ENCODE peak calls at places on chromosomes 7 and 10, in seven cellular contexts. One of them, this sample, is unnamed. For H3K27me3, the result is how much of the 10 kb centered on the place peaks cover.

GRCh38 chr7:77783111-77783510 is 15.1 kb downstream of the TMEM60 start:
- DNase-seq in Peyer's patch: no peak
- DNase-seq in CD8-positive, alpha-beta T cell: no peak
- DNase-seq in heart left ventricle: no peak
- DNase-seq in ovary: no peak
- DNase-seq in brain microvascular endothelial cell: no peak
- DNase-seq in psoas muscle: no peak
- DNase-seq in this sample: no peak

GRCh38 chr10:101617824-101618568 is 29.9 kb downstream of the DPCD start:
- DNase-seq in Peyer's patch: no peak
- DNase-seq in CD8-positive, alpha-beta T cell: no peak
- DNase-seq in heart left ventricle: no peak
- DNase-seq in ovary: no peak
- DNase-seq in brain microvascular endothelial cell: no peak
- DNase-seq in psoas muscle: no peak
- DNase-seq in this sample: no peak

GRCh38 chr10:73247509-73248258 is 629 bp upstream of the DNAJC9 start:
- DNase-seq in Peyer's patch: no peak
- DNase-seq in CD8-positive, alpha-beta T cell: no peak
- DNase-seq in heart left ventricle: no peak
- DNase-seq in ovary: no peak
- DNase-seq in brain microvascular endothelial cell: no peak
- DNase-seq in psoas muscle: no peak
- DNase-seq in this sample: no peak

GRCh38 chr7:114085313-114085591 is 166.4 kb upstream of the PPP1R3A start:
- DNase-seq in Peyer's patch: no peak
- DNase-seq in CD8-positive, alpha-beta T cell: no peak
- DNase-seq in heart left ventricle: no peak
- DNase-seq in ovary: no peak
- DNase-seq in brain microvascular endothelial cell: no peak
- DNase-seq in psoas muscle: no peak
- DNase-seq in this sample: no peak

GRCh38 chr10:109931153-109931552 is 7.8 kb upstream of the XPNPEP1 start:
- DNase-seq in Peyer's patch: no peak
- DNase-seq in CD8-positive, alpha-beta T cell: no peak
- DNase-seq in heart left ventricle: no peak
- DNase-seq in ovary: no peak
- DNase-seq in brain microvascular endothelial cell: no peak
- DNase-seq in psoas muscle: peak
- DNase-seq in this sample: peak

GRCh38 chr7:131238260-131238940 is 89.3 kb upstream of the MKLN1 start:
- DNase-seq in Peyer's patch: no peak
- DNase-seq in CD8-positive, alpha-beta T cell: no peak
- DNase-seq in heart left ventricle: no peak
- DNase-seq in ovary: no peak
- DNase-seq in brain microvascular endothelial cell: peak
- DNase-seq in psoas muscle: no peak
- DNase-seq in this sample: no peak

GRCh38 chr10:46516660-46517416 is 39.6 kb downstream of the GPRIN2 start:
- DNase-seq in Peyer's patch: peak
- DNase-seq in CD8-positive, alpha-beta T cell: peak
- DNase-seq in heart left ventricle: peak
- DNase-seq in ovary: peak
- DNase-seq in brain microvascular endothelial cell: peak
- DNase-seq in psoas muscle: peak
- DNase-seq in this sample: peak

GRCh38 chr7:125670926-125671572 is 741.4 kb upstream of the POT1 start:
- DNase-seq in Peyer's patch: no peak
- DNase-seq in CD8-positive, alpha-beta T cell: no peak
- DNase-seq in heart left ventricle: no peak
- DNase-seq in ovary: no peak
- DNase-seq in brain microvascular endothelial cell: peak
- DNase-seq in psoas muscle: no peak
- DNase-seq in this sample: no peak

GRCh38 chr7:98283127-98283886 is 1.8 kb downstream of the BRI3 start:
- DNase-seq in Peyer's patch: no peak
- DNase-seq in CD8-positive, alpha-beta T cell: no peak
- DNase-seq in heart left ventricle: peak
- DNase-seq in ovary: no peak
- DNase-seq in brain microvascular endothelial cell: peak
- DNase-seq in psoas muscle: peak
- DNase-seq in this sample: no peak

GRCh38 chr7:2138146-2138765 is 94.5 kb downstream of the MAD1L1 start:
- DNase-seq in Peyer's patch: peak
- DNase-seq in CD8-positive, alpha-beta T cell: peak
- DNase-seq in heart left ventricle: no peak
- DNase-seq in ovary: peak
- DNase-seq in brain microvascular endothelial cell: no peak
- DNase-seq in psoas muscle: no peak
- DNase-seq in this sample: no peak

GRCh38 chr10:34504534-34504933 is 310.6 kb downstream of the PARD3 start:
- DNase-seq in Peyer's patch: no peak
- DNase-seq in CD8-positive, alpha-beta T cell: no peak
- DNase-seq in heart left ventricle: no peak
- DNase-seq in ovary: no peak
- DNase-seq in brain microvascular endothelial cell: peak
- DNase-seq in psoas muscle: no peak
- DNase-seq in this sample: no peak

GRCh38 chr7:6691103-6691502 is 15.6 kb downstream of the ZNF12 start:
- DNase-seq in Peyer's patch: no peak
- DNase-seq in CD8-positive, alpha-beta T cell: no peak
- DNase-seq in heart left ventricle: no peak
- DNase-seq in ovary: no peak
- DNase-seq in brain microvascular endothelial cell: no peak
- DNase-seq in psoas muscle: no peak
- DNase-seq in this sample: no peak

GRCh38 chr10:108060246-108060645 is 895.7 kb upstream of the SORCS1 start:
- DNase-seq in Peyer's patch: no peak
- DNase-seq in CD8-positive, alpha-beta T cell: no peak
- DNase-seq in heart left ventricle: no peak
- DNase-seq in ovary: no peak
- DNase-seq in brain microvascular endothelial cell: no peak
- DNase-seq in psoas muscle: no peak
- DNase-seq in this sample: no peak

GRCh38 chr10:11208908-11209809 is 191.5 kb downstream of the CELF2 start:
- DNase-seq in Peyer's patch: no peak
- DNase-seq in CD8-positive, alpha-beta T cell: no peak
- DNase-seq in heart left ventricle: no peak
- DNase-seq in ovary: no peak
- DNase-seq in brain microvascular endothelial cell: no peak
- DNase-seq in psoas muscle: no peak
- DNase-seq in this sample: no peak

GRCh38 chr7:74475243-74475986 is 21.7 kb downstream of the GTF2IRD1 start:
- DNase-seq in Peyer's patch: no peak
- DNase-seq in CD8-positive, alpha-beta T cell: no peak
- DNase-seq in heart left ventricle: no peak
- DNase-seq in ovary: no peak
- DNase-seq in brain microvascular endothelial cell: no peak
- DNase-seq in psoas muscle: no peak
- DNase-seq in this sample: no peak

GRCh38 chr7:114843102-114843501 is 78.8 kb upstream of the MDFIC start:
- DNase-seq in Peyer's patch: no peak
- DNase-seq in CD8-positive, alpha-beta T cell: no peak
- DNase-seq in heart left ventricle: no peak
- DNase-seq in ovary: no peak
- DNase-seq in brain microvascular endothelial cell: no peak
- DNase-seq in psoas muscle: no peak
- DNase-seq in this sample: no peak

GRCh38 chr7:10721289-10721688 is 252.4 kb upstream of the PHF14 start:
- DNase-seq in Peyer's patch: no peak
- DNase-seq in CD8-positive, alpha-beta T cell: no peak
- DNase-seq in heart left ventricle: no peak
- DNase-seq in ovary: no peak
- DNase-seq in brain microvascular endothelial cell: no peak
- DNase-seq in psoas muscle: no peak
- DNase-seq in this sample: no peak

GRCh38 chr7:140229591-140230516 is 53.1 kb upstream of the KDM7A start:
- DNase-seq in Peyer's patch: peak
- DNase-seq in CD8-positive, alpha-beta T cell: peak
- DNase-seq in heart left ventricle: peak
- DNase-seq in ovary: no peak
- DNase-seq in brain microvascular endothelial cell: no peak
- DNase-seq in psoas muscle: no peak
- DNase-seq in this sample: no peak

GRCh38 chr7:44962483-44963251 is 16.1 kb downstream of the MYO1G start:
- DNase-seq in Peyer's patch: no peak
- DNase-seq in CD8-positive, alpha-beta T cell: no peak
- DNase-seq in heart left ventricle: no peak
- DNase-seq in ovary: peak
- DNase-seq in brain microvascular endothelial cell: no peak
- DNase-seq in psoas muscle: no peak
- DNase-seq in this sample: peak

GRCh38 chr10:131246775-131247174 is 64.7 kb downstream of the TCERG1L start:
- DNase-seq in Peyer's patch: no peak
- DNase-seq in CD8-positive, alpha-beta T cell: no peak
- DNase-seq in heart left ventricle: no peak
- DNase-seq in ovary: no peak
- DNase-seq in brain microvascular endothelial cell: no peak
- DNase-seq in psoas muscle: peak
- DNase-seq in this sample: no peak
- H3K27me3 ChIP-seq in Peyer's patch: under half
- H3K27me3 ChIP-seq in CD8-positive, alpha-beta T cell: under half
- H3K27me3 ChIP-seq in heart left ventricle: under half
- H3K27me3 ChIP-seq in ovary: under half
- H3K27me3 ChIP-seq in brain microvascular endothelial cell: under half
- H3K27me3 ChIP-seq in psoas muscle: under half
- H3K27me3 ChIP-seq in this sample: under half

DNA sequence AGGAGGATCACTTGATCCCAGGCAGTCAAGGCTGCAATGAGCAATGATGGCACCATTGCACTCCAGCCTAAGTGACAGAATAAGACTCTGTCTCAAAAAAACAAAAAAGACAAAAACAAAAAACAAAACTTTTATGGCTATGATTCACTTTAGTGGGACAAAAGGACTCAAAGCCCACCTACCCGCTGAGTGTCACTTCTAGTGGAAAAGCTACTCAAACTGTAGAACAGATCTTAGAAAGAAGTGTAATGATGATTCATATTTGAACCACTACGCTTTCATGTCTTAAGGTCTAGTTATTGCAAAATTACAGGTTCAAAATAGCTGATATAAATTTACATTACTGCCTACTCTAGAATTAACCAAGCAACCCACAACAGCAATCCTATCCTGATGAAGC is 47.1 kb upstream of the OTUD1 start:
- DNase-seq in Peyer's patch: no peak
- DNase-seq in CD8-positive, alpha-beta T cell: no peak
- DNase-seq in heart left ventricle: no peak
- DNase-seq in ovary: no peak
- DNase-seq in brain microvascular endothelial cell: no peak
- DNase-seq in psoas muscle: no peak
- DNase-seq in this sample: no peak
- H3K27me3 ChIP-seq in Peyer's patch: under half
- H3K27me3 ChIP-seq in CD8-positive, alpha-beta T cell: under half
- H3K27me3 ChIP-seq in heart left ventricle: under half
- H3K27me3 ChIP-seq in ovary: under half
- H3K27me3 ChIP-seq in brain microvascular endothelial cell: under half
- H3K27me3 ChIP-seq in psoas muscle: under half
- H3K27me3 ChIP-seq in this sample: under half

DNA sequence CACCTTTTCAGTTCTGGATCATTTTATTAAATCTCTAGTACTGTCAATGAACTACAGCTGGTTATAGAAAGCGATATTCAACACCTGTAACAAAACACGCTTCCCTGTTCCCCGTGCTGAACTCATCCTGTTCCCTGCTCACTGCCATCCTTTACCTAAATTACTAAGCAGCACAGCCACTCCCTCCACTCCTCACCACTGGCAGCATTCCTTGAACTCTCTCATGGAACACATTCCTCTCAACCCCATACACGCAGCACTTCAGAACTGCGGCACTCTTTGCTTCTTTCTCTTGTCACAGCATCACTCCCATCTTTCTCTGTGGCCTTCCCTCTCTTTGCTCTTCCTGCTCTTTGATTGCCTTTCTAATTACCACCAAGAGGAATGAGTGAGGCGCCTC is 27.4 kb downstream of the RELN start:
- DNase-seq in Peyer's patch: no peak
- DNase-seq in CD8-positive, alpha-beta T cell: no peak
- DNase-seq in heart left ventricle: no peak
- DNase-seq in ovary: no peak
- DNase-seq in brain microvascular endothelial cell: no peak
- DNase-seq in psoas muscle: no peak
- DNase-seq in this sample: no peak
- H3K27me3 ChIP-seq in Peyer's patch: under half
- H3K27me3 ChIP-seq in CD8-positive, alpha-beta T cell: under half
- H3K27me3 ChIP-seq in heart left ventricle: under half
- H3K27me3 ChIP-seq in ovary: under half
- H3K27me3 ChIP-seq in brain microvascular endothelial cell: under half
- H3K27me3 ChIP-seq in psoas muscle: under half
- H3K27me3 ChIP-seq in this sample: under half

GRCh38 chr10:113000454-113000853 is 50.4 kb downstream of the TCF7L2 start:
- DNase-seq in Peyer's patch: no peak
- DNase-seq in CD8-positive, alpha-beta T cell: no peak
- DNase-seq in heart left ventricle: no peak
- DNase-seq in ovary: no peak
- DNase-seq in brain microvascular endothelial cell: no peak
- DNase-seq in psoas muscle: no peak
- DNase-seq in this sample: no peak

GRCh38 chr10:113002449-113002777 is 52.4 kb downstream of the TCF7L2 start:
- DNase-seq in Peyer's patch: no peak
- DNase-seq in CD8-positive, alpha-beta T cell: no peak
- DNase-seq in heart left ventricle: no peak
- DNase-seq in ovary: no peak
- DNase-seq in brain microvascular endothelial cell: no peak
- DNase-seq in psoas muscle: no peak
- DNase-seq in this sample: no peak

GRCh38 chr10:113003032-113003431 is 53.0 kb downstream of the TCF7L2 start:
- DNase-seq in Peyer's patch: no peak
- DNase-seq in CD8-positive, alpha-beta T cell: no peak
- DNase-seq in heart left ventricle: no peak
- DNase-seq in ovary: no peak
- DNase-seq in brain microvascular endothelial cell: no peak
- DNase-seq in psoas muscle: no peak
- DNase-seq in this sample: no peak

GRCh38 chr10:113000876-113001598 is 51.0 kb downstream of the TCF7L2 start:
- DNase-seq in Peyer's patch: no peak
- DNase-seq in CD8-positive, alpha-beta T cell: no peak
- DNase-seq in heart left ventricle: no peak
- DNase-seq in ovary: peak
- DNase-seq in brain microvascular endothelial cell: no peak
- DNase-seq in psoas muscle: peak
- DNase-seq in this sample: no peak

GRCh38 chr10:113001599-113002448 is 51.8 kb downstream of the TCF7L2 start:
- DNase-seq in Peyer's patch: no peak
- DNase-seq in CD8-positive, alpha-beta T cell: no peak
- DNase-seq in heart left ventricle: no peak
- DNase-seq in ovary: no peak
- DNase-seq in brain microvascular endothelial cell: no peak
- DNase-seq in psoas muscle: no peak
- DNase-seq in this sample: no peak
- H3K27me3 ChIP-seq in Peyer's patch: under half
- H3K27me3 ChIP-seq in CD8-positive, alpha-beta T cell: under half
- H3K27me3 ChIP-seq in heart left ventricle: under half
- H3K27me3 ChIP-seq in ovary: under half
- H3K27me3 ChIP-seq in brain microvascular endothelial cell: under half
- H3K27me3 ChIP-seq in psoas muscle: under half
- H3K27me3 ChIP-seq in this sample: under half

DNA sequence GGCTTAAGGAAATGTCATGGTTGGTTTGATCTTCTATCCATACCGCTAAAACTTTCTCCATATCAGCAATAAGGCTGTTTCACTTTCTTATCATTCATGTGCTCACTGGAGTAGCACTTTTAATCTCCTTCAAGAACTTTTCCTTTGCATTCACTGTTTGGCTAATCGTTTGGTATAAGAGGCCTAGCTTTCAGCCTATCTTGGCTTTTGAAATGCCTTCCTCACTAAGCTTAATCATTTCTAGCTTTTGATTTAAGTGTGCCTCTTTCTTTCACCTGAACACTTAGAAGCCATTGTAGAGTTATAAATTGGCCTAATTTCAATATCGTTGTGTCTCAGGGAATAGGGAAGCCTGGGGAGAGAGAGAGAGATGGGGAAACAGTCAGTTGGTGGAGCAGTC is 803.4 kb downstream of the LRMDA start:
- DNase-seq in Peyer's patch: no peak
- DNase-seq in CD8-positive, alpha-beta T cell: no peak
- DNase-seq in heart left ventricle: no peak
- DNase-seq in ovary: no peak
- DNase-seq in brain microvascular endothelial cell: no peak
- DNase-seq in psoas muscle: no peak
- DNase-seq in this sample: no peak
- H3K27me3 ChIP-seq in Peyer's patch: under half
- H3K27me3 ChIP-seq in CD8-positive, alpha-beta T cell: under half
- H3K27me3 ChIP-seq in heart left ventricle: under half
- H3K27me3 ChIP-seq in ovary: under half
- H3K27me3 ChIP-seq in brain microvascular endothelial cell: under half
- H3K27me3 ChIP-seq in psoas muscle: under half
- H3K27me3 ChIP-seq in this sample: under half

This sample was measured in dorsolateral prefrontal cortex.